ENCODE peak calls at places on chromosome 17, in eight cellular contexts. W is CD8-positive, alpha-beta T cell; V is stomach; Y is mesenchymal stem cell; S is aorta; E is OCI-LY7; I is psoas muscle; O is heart left ventricle. M is an unnamed sample. For H3K4me1, the result is how much of the 10 kb centered on the place peaks cover.

GRCh38 chr17:32350662-32351418 is 883 bp downstream of the ZNF207 start:
- DNase-seq in S (no peak), E (peak), I (no peak), W (peak), V (peak), O (peak), Y (peak), M (peak)

GRCh38 chr17:44848257-44848795 is 643 bp downstream of the HIGD1B start:
- DNase-seq in V (no peak), W (no peak), E (no peak), Y (no peak), S (no peak), I (no peak), O (no peak), M (no peak)

GRCh38 chr17:74180336-74180735 is 23.1 kb upstream of the RPL38 start:
- DNase-seq in Y (no peak), O (no peak), E (no peak), S (no peak), W (no peak), V (no peak), I (no peak), M (no peak)

GRCh38 chr17:37802712-37803416 is 58.0 kb upstream of the HNF1B start:
- DNase-seq in I (no peak), S (peak), Y (peak), E (no peak), W (no peak), V (peak), O (peak), M (no peak)

GRCh38 chr17:10804546-10804945 is 647 bp upstream of the TMEM238L start:
- DNase-seq in Y (no peak), V (no peak), S (no peak), E (no peak), W (no peak), I (no peak), O (no peak), M (no peak)

GRCh38 chr17:42407289-42407836 is 15.7 kb downstream of the CAVIN1 start:
- DNase-seq in S (peak), I (peak), W (peak), V (peak), Y (no peak), O (peak), E (peak), M (peak)

GRCh38 chr17:4250887-4251286 is 12.9 kb downstream of the ANKFY1 start:
- DNase-seq in Y (no peak), O (no peak), V (no peak), W (no peak), E (no peak), S (no peak), I (no peak), M (no peak)

GRCh38 chr17:76492250-76492988 is 8.8 kb downstream of the RHBDF2 start:
- DNase-seq in V (no peak), W (peak), I (no peak), O (no peak), Y (no peak), S (no peak), E (peak), M (no peak)

GRCh38 chr17:44827863-44828262 is 2.2 kb downstream of the GJC1 start:
- DNase-seq in Y (no peak), O (no peak), E (no peak), S (no peak), W (no peak), V (no peak), I (no peak), M (no peak)

GRCh38 chr17:7589204-7589868 is 558 bp downstream of the SOX15 start:
- DNase-seq in V (peak), E (peak), I (peak), S (peak), O (peak), Y (peak), W (peak), M (peak)

GRCh38 chr17:31522987-31523495 is 131.6 kb downstream of the RAB11FIP4 start:
- DNase-seq in V (no peak), S (no peak), O (no peak), Y (no peak), E (no peak), W (no peak), I (no peak), M (no peak)

GRCh38 chr17:40437095-40437732 is 6.0 kb upstream of the IGFBP4 start:
- DNase-seq in Y (no peak), E (no peak), S (peak), O (no peak), I (no peak), W (no peak), V (no peak), M (peak)

GRCh38 chr17:79231766-79232287 is 157.2 kb downstream of the ENGASE start:
- DNase-seq in Y (no peak), V (no peak), E (no peak), I (no peak), W (no peak), S (no peak), O (no peak), M (no peak)

GRCh38 chr17:35373532-35373983 is at the start of gene SLFN11:
- DNase-seq in W (peak), S (peak), O (peak), Y (peak), I (peak), E (no peak), V (peak), M (peak)

GRCh38 chr17:47289302-47289701 is 34.5 kb upstream of the EFCAB13 start:
- DNase-seq in S (no peak), Y (no peak), W (no peak), I (no peak), V (no peak), O (no peak), E (no peak), M (no peak)

GRCh38 chr17:9079461-9080103 is 58.3 kb downstream of the NTN1 start:
- DNase-seq in I (no peak), W (no peak), Y (no peak), V (no peak), O (no peak), E (peak), S (peak), M (peak)

GRCh38 chr17:30296499-30297038 is 4.8 kb upstream of the BLMH start:
- DNase-seq in S (peak), V (no peak), O (no peak), E (no peak), I (no peak), Y (no peak), W (no peak), M (no peak)

GRCh38 chr17:21249911-21250703 is 3.1 kb downstream of the NATD1 start:
- DNase-seq in Y (no peak), W (no peak), E (peak), S (no peak), I (no peak), V (no peak), O (no peak), M (no peak)

GRCh38 chr17:43636446-43636845 is 25.3 kb downstream of the MEOX1 start:
- DNase-seq in V (no peak), W (no peak), I (no peak), Y (no peak), S (no peak), E (no peak), O (no peak), M (no peak)

GRCh38 chr17:194844-195602 is 13.6 kb upstream of the DOC2B start:
- DNase-seq in V (no peak), Y (no peak), E (peak), S (peak), W (no peak), I (peak), O (no peak), M (peak)

GRCh38 chr17:45668316-45668715 is 115.8 kb upstream of the CRHR1 start:
- DNase-seq in Y (no peak), I (no peak), O (no peak), S (no peak), E (no peak), W (no peak), V (no peak), M (no peak)

GRCh38 chr17:42289863-42290165 is 1.5 kb downstream of the STAT5A start:
- DNase-seq in W (peak), I (no peak), S (no peak), O (no peak), E (no peak), V (no peak), Y (no peak), M (no peak)

GRCh38 chr17:43945074-43945824 is 3.0 kb upstream of the PPY start:
- DNase-seq in Y (peak), V (no peak), O (no peak), S (no peak), W (no peak), I (no peak), E (no peak), M (no peak)

GRCh38 chr17:17076066-17076465 is 33.8 kb downstream of the MPRIP start:
- DNase-seq in Y (no peak), S (no peak), E (no peak), W (no peak), V (no peak), I (no peak), O (no peak), M (no peak)

GRCh38 chr17:17077101-17077500 is 34.8 kb downstream of the MPRIP start:
- DNase-seq in E (no peak), O (no peak), S (no peak), Y (no peak), W (no peak), V (no peak), I (no peak), M (no peak)

GRCh38 chr17:17073006-17073626 is 30.9 kb downstream of the MPRIP start:
- DNase-seq in Y (no peak), I (no peak), V (no peak), S (peak), O (no peak), W (no peak), E (no peak), M (no peak)

GRCh38 chr17:17073627-17074521 is 31.6 kb downstream of the MPRIP start:
- DNase-seq in Y (peak), V (no peak), W (no peak), E (no peak), O (no peak), I (peak), S (peak), M (no peak)

DNA sequence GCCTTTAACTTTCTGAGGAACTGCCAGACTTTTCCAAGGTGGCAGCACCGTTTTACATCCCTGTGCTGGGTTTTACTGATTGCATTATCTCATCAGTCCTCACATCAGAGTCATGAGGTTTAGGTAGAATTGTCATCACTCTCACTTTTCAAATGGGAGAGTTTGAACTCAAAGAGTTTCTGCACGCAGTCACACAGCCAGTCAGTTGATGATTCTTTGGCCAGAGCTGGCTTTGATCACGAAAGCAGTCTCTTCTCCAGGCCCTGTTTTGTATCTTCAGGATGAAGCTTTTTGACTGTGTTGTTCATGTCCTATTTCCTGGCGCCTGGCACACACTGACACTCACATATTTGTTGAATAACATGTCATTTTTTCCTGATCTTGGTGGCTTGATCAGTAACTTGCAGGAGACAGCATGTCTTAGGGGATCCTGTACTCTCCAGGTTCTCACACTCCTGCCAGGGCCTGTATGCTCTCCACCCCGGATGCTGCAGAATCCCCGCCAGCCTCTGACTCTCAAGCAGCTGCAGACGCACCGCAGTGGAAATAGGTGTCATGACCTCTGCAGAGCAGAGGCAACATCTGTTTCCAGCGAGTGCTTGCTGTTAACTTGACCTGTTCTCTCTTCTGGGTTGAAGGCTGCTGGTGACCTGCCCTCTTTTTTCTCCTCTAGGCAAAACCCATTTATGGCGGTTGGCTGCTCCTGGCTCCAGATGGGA is 32.9 kb downstream of the MPRIP start:
- DNase-seq in E (no peak), W (no peak), I (peak), V (no peak), Y (peak), S (peak), O (peak), M (no peak)
- H3K4me1 ChIP-seq in E (under half), W (under half), I (half or more), V (half or more), Y (under half), S (under half), O (half or more), M (under half)

GRCh38 chr17:29136998-29137730 is 43.0 kb downstream of the MYO18A start:
- DNase-seq in O (no peak), I (no peak), V (no peak), E (no peak), Y (no peak), W (no peak), S (no peak), M (no peak)

GRCh38 chr17:29140051-29140582 is 40.1 kb downstream of the MYO18A start:
- DNase-seq in O (peak), W (peak), I (peak), Y (peak), S (peak), E (peak), V (peak), M (peak)

GRCh38 chr17:29140631-29141483 is 39.3 kb downstream of the MYO18A start:
- DNase-seq in Y (peak), S (no peak), W (peak), I (no peak), V (no peak), E (peak), O (peak), M (peak)

GRCh38 chr17:29138184-29138955 is 41.8 kb downstream of the MYO18A start:
- DNase-seq in I (peak), W (peak), Y (no peak), S (peak), O (no peak), E (peak), V (no peak), M (no peak)

DNA sequence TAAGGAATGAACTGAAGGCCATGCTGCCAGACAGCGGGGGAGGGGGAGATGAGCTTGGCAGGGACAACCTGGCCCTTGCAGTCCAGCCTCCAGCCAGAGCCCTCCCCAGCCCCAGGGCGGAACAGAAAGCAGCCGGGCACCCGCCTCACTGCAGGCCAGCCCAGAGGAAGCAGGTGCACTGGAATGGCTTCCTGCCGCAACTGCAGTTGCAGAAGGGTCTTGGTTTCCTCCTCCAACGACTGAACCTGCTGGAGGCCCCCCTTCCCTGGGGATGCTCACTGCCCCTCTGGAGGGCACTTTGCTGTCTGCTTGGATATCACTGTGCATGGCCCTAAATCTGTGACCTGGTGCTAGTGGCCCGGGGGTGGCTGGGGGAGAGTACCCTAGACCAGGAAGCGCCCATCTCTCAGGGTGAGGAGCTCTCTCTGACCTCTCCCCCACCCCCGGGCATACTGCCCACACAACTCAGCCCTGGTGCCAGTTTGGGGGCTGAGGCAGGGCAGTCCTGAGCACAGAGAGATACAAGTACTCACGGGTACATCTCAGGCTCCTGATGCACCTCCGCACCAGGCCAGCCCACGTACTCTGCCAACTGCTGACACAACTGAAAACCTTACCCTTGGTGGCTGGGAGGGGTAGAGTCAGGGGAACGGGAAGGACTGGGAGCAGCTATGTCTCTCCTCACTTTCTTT is 41.1 kb downstream of the MYO18A start:
- DNase-seq in S (peak), V (peak), O (peak), E (peak), Y (no peak), I (peak), W (no peak), M (peak)
- H3K4me1 ChIP-seq in S (under half), V (under half), O (half or more), E (under half), Y (under half), I (half or more), W (under half), M (under half)

GRCh38 chr17:67435122-67435521 is 58.0 kb downstream of the PITPNC1 start:
- DNase-seq in O (no peak), W (peak), E (no peak), V (peak), S (no peak), Y (peak), I (no peak), M (no peak)
- H3K4me1 ChIP-seq in O (under half), W (half or more), E (under half), V (under half), S (under half), Y (under half), I (under half), M (under half)

DNA sequence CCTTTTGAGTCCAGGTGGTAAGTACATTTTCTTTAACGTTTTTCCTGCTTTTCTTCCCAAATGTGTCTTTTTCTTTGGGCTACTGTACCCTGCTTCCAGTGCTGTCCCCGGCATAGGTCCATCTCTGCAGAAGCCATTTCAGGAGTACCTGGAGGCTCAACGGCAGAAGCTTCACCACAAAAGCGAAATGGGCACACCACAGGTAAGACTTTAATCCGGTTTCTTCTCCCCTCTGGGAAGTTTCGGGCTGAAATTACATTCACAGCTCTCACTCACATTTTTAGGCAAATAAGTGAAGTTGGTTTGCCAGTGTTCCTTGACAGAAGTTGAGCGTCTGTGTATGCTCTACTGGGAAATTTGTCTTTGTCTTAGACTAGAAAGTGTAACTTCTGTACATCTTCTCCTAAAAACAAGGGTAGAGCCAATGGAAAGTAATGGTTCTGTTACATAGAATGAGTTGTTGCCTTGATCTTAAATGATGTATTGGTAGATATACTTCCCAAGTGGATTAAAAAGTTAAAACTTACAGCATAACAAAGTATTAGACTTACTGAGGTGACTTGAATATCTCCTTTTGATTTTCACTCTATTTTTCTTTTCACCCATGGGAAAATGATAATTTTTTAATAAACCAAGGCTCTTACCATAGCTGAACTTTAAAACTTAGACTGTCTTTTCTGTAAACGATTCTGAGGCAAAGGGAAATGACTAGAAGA is 54.4 kb downstream of the TUBD1 start:
- DNase-seq in I (no peak), Y (no peak), W (no peak), S (no peak), E (no peak), V (no peak), O (no peak), M (no peak)
- H3K4me1 ChIP-seq in I (under half), Y (under half), W (under half), S (under half), E (half or more), V (under half), O (under half), M (under half)

GRCh38 chr17:1511290-1511689 is 5.1 kb downstream of the INPP5K start:
- DNase-seq in V (no peak), O (peak), S (peak), Y (no peak), E (no peak), I (peak), W (no peak), M (peak)
- H3K4me1 ChIP-seq in V (half or more), O (half or more), S (under half), Y (under half), E (under half), I (under half), W (under half), M (under half)

GRCh38 chr17:29253037-29253436 is 6.4 kb downstream of the CRYBA1 start:
- DNase-seq in W (no peak), I (no peak), V (no peak), O (no peak), S (no peak), E (no peak), Y (no peak), M (no peak)
- H3K4me1 ChIP-seq in W (under half), I (under half), V (under half), O (under half), S (under half), E (under half), Y (under half), M (under half)

DNA sequence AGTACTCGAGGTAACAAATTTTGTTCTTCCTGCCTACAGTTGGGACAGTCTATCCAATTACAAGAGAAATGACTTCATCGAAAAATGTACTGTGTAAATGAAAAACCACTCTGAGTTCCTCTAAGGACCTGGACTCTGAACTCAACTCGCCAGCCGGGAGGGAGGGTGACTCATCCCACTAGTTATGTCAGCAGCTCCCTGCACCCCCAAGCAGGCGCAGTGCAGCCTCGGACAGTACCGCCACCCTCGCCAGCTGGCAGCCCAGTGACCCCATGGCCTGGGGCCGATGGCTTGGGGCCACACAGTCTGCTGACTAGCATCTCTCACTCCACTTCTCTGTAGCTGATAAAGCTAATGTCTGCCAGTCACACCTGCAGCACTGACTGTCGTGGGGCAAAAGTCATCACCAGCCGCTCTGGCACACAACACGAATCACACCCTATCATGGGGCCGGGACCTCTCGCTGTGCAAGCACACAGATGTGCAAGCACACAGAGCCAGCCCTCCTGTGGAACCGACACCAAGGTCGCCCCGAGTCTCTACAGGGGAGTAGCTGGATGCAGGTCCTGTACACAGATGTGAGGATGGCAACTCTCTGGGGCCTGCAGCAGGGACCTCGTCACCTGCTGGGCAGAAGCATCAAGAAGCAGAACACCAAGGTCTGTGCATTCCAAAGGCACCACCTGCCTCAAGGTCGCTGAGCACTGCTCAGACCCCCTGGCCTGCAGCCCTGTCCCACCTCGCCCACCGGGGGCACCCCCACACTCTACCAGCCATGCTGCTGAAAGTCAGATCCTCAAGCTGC is 5.7 kb downstream of the CSNK1D start:
- DNase-seq in S (peak), V (peak), W (peak), E (no peak), O (peak), Y (peak), I (peak), M (peak)
- H3K4me1 ChIP-seq in S (under half), V (half or more), W (half or more), E (under half), O (half or more), Y (under half), I (half or more), M (under half)

GRCh38 chr17:49695698-49696232 is 12.0 kb downstream of the SLC35B1 start:
- DNase-seq in V (no peak), I (no peak), Y (no peak), S (no peak), W (no peak), E (no peak), O (no peak), M (no peak)
- H3K4me1 ChIP-seq in V (under half), I (under half), Y (under half), S (under half), W (under half), E (under half), O (under half), M (under half)